ENCODE peak calls at places on chromosome 6, in six cellular contexts. I is heart right ventricle; E is adrenal gland; J is CD4-positive, alpha-beta memory T cell; K is CD8-positive, alpha-beta memory T cell; N is stomach. F is an unnamed sample.

GRCh38 chr6:139680819-139681218 is 306.4 kb upstream of the CITED2 start:
- DNase-seq in J (no peak), E (no peak), N (no peak), I (no peak), K (no peak), F (no peak)

GRCh38 chr6:9527679-9528286 is 887.1 kb downstream of the TFAP2A start:
- DNase-seq in E (no peak), K (no peak), I (no peak), J (no peak), N (no peak), F (no peak)

GRCh38 chr6:3023663-3024483 is 24.2 kb downstream of the NQO2 start:
- DNase-seq in J (peak), K (peak), E (peak), N (peak), I (peak), F (peak)

GRCh38 chr6:106975699-106976032 is 1.1 kb upstream of the CD24 start:
- DNase-seq in E (no peak), N (no peak), I (no peak), J (no peak), K (no peak), F (peak)

GRCh38 chr6:157228421-157229218 is 94.7 kb downstream of the TMEM242 start:
- DNase-seq in K (no peak), I (no peak), J (no peak), E (peak), N (no peak), F (no peak)

GRCh38 chr6:56843476-56844349 is 111.2 kb upstream of the BEND6 start:
- DNase-seq in K (peak), E (peak), J (peak), N (peak), I (peak), F (peak)

GRCh38 chr6:50452001-50452400 is 261.3 kb upstream of the TFAP2D start:
- DNase-seq in E (no peak), K (no peak), N (no peak), I (no peak), J (no peak), F (no peak)

GRCh38 chr6:133313068-133313467 is 71.9 kb downstream of the EYA4 start:
- DNase-seq in N (no peak), I (no peak), J (no peak), E (no peak), K (no peak), F (no peak)

GRCh38 chr6:125512621-125513020 is 210.9 kb upstream of the HDDC2 start:
- DNase-seq in E (no peak), K (no peak), N (no peak), J (no peak), I (no peak), F (no peak)

GRCh38 chr6:88013015-88013414 is 34.6 kb upstream of the SPACA1 start:
- DNase-seq in K (no peak), N (no peak), J (peak), I (no peak), E (peak), F (peak)

GRCh38 chr6:63355632-63356031 is 35.8 kb upstream of the LGSN start:
- DNase-seq in E (no peak), N (no peak), J (no peak), I (no peak), K (no peak), F (no peak)

GRCh38 chr6:158068893-158069799 is 87.5 kb downstream of the SYNJ2 start:
- DNase-seq in J (no peak), I (no peak), N (peak), K (no peak), E (peak), F (peak)

GRCh38 chr6:168183613-168183970 is 104.6 kb upstream of the FRMD1 start:
- DNase-seq in N (no peak), I (no peak), K (no peak), E (no peak), J (no peak), F (no peak)

GRCh38 chr6:158705386-158706126 is 55.7 kb downstream of the SYTL3 start:
- DNase-seq in N (no peak), E (no peak), K (no peak), I (no peak), J (no peak), F (no peak)

GRCh38 chr6:28802417-28803336 is 121.1 kb downstream of the TRIM27 start:
- DNase-seq in J (no peak), I (no peak), E (no peak), K (no peak), N (no peak), F (no peak)

GRCh38 chr6:143732539-143732938 is 54.8 kb downstream of the PHACTR2 start:
- DNase-seq in J (no peak), I (no peak), K (no peak), N (no peak), E (no peak), F (no peak)

GRCh38 chr6:128152551-128152950 is 251.7 kb upstream of the THEMIS start:
- DNase-seq in K (no peak), E (no peak), I (no peak), N (no peak), J (no peak), F (no peak)

GRCh38 chr6:161271343-161272019 is 2.4 kb downstream of the AGPAT4 start:
- DNase-seq in E (no peak), N (no peak), J (no peak), K (no peak), I (no peak), F (no peak)

GRCh38 chr6:157682856-157683481 is 140.1 kb upstream of the SNX9 start:
- DNase-seq in K (no peak), E (no peak), J (no peak), N (no peak), I (no peak), F (no peak)

GRCh38 chr6:125584468-125584939 is 164.9 kb upstream of the HEY2 start:
- DNase-seq in I (peak), J (no peak), K (no peak), E (peak), N (no peak), F (no peak)

GRCh38 chr6:79872986-79873385 is 74.4 kb downstream of the ELOVL4 start:
- DNase-seq in N (no peak), K (no peak), E (no peak), I (no peak), J (no peak), F (no peak)

GRCh38 chr6:24394777-24395437 is 7.8 kb upstream of the MRS2 start:
- DNase-seq in E (no peak), I (no peak), J (no peak), K (no peak), N (no peak), F (no peak)

GRCh38 chr6:119129148-119129967 is 50.9 kb upstream of the FAM184A start:
- DNase-seq in J (peak), I (no peak), E (no peak), N (no peak), K (peak), F (peak)

GRCh38 chr6:148932208-148932607 is 185.4 kb downstream of the UST start:
- DNase-seq in J (no peak), E (no peak), K (no peak), N (no peak), I (no peak), F (no peak)

GRCh38 chr6:100622907-100623692 is 158.4 kb upstream of the SIM1 start:
- DNase-seq in J (no peak), I (no peak), K (no peak), E (no peak), N (no peak), F (no peak)

GRCh38 chr6:89989742-89990141 is 95.5 kb downstream of the GJA10 start:
- DNase-seq in I (no peak), J (no peak), E (no peak), K (no peak), N (no peak), F (no peak)

GRCh38 chr6:16276991-16277981 is 38.9 kb downstream of the GMPR start:
- DNase-seq in E (peak), K (no peak), I (peak), N (peak), J (no peak), F (peak)

GRCh38 chr6:46219661-46220060 is 48.9 kb upstream of the ENPP5 start:
- DNase-seq in K (no peak), I (no peak), E (no peak), J (no peak), N (no peak), F (no peak)

GRCh38 chr6:134564705-134565104 is 246.8 kb upstream of the SGK1 start:
- DNase-seq in K (no peak), N (no peak), E (no peak), I (no peak), J (no peak), F (no peak)
- H3K27ac ChIP-seq in K (no peak), N (no peak), E (no peak), I (no peak), J (no peak), F (no peak)

DNA sequence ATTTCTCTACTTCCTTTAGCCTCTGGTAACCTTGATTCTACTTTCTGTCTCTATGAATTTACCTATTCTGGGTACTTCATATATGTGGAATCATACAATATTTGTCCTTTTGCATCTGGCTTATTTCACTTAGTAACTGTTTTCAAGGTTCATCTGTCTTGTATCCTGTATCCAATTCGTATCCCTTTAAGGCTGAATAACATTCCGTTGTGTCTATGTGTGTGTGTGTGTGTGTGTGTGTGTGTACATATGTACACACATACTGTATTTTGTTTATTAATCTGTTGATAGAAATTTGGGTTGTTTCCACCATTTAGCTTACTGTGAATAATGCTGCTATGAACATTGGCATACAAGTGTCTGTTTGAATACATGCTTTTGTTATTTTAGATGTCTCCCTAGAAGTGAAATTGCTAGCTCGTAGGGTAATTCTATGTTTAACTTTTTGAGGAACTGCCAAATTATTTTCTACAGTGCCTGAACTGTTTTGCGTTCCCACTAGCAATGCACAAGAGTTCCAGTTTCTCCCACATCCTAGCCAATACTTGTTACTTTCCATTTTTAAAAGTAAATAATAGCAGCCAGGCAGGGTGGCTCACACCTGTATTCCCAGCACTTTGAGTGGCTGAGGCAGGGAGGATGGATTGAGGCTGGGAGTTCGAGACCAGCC is 17.7 kb downstream of the SENP6 start:
- DNase-seq in N (no peak), J (no peak), K (no peak), E (no peak), I (no peak), F (no peak)
- H3K27ac ChIP-seq in N (peak), J (no peak), K (no peak), E (no peak), I (peak), F (no peak)

GRCh38 chr6:35388023-35388422 is 45.7 kb downstream of the PPARD start:
- DNase-seq in N (no peak), I (no peak), K (no peak), J (no peak), E (no peak), F (no peak)
- H3K27ac ChIP-seq in N (no peak), I (no peak), K (no peak), J (no peak), E (no peak), F (no peak)

GRCh38 chr6:4128748-4129147 is 6.6 kb downstream of the ECI2 start:
- DNase-seq in J (no peak), K (no peak), N (no peak), E (no peak), I (no peak), F (no peak)

GRCh38 chr6:4125933-4126864 is 9.2 kb downstream of the ECI2 start:
- DNase-seq in E (peak), K (no peak), I (no peak), J (no peak), N (no peak), F (peak)

GRCh38 chr6:4124361-4124760 is 11.0 kb downstream of the ECI2 start:
- DNase-seq in I (no peak), N (no peak), E (no peak), J (no peak), K (no peak), F (no peak)

GRCh38 chr6:4128072-4128471 is 7.3 kb downstream of the ECI2 start:
- DNase-seq in J (no peak), E (no peak), I (no peak), K (no peak), N (no peak), F (no peak)

DNA sequence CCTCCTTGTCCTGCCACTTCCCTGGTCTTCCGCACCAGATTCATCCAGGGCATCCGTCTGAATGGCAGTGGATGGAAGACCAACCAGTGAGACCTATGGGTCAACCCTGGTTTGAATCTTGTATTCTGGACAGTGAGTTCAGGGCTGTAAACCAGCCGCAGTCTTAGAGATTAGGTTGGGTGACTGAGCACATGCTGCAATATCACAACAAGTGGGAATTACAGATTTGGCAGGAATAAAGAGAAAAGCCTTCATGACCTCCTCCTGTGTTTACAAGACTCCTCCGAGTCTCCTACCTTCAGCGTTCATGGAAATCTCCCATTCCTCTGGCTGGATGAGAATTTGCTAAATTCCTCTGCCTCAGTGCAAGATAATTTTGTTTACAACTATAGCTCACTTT is 9.9 kb downstream of the ECI2 start:
- DNase-seq in K (no peak), J (no peak), E (no peak), N (no peak), I (no peak), F (no peak)
- H3K27ac ChIP-seq in K (no peak), J (no peak), E (no peak), N (peak), I (no peak), F (no peak)

F was measured in small intestine.